ENCODE peak calls at places on chromosomes 16 and 17, in nine cellular contexts. One of them, this sample, is unnamed.

GRCh38 chr16:22624038-22624656 is 113.5 kb downstream of the NPIPB5 start:
- DNase-seq in NCI-H345: no peak
- DNase-seq in HCT116: no peak
- DNase-seq in stimulated activated CD4-positive, alpha-beta T cell treated with anti-CD3 and anti-CD28 coated beads, Interleukin-4, amount 100 ng/mL, for 1 hour: no peak
- DNase-seq in Calu3: no peak
- DNase-seq in HTR-8/SVneo: no peak
- DNase-seq in effector CD4-positive, alpha-beta T cell: no peak
- DNase-seq in psoas muscle: no peak
- DNase-seq in nucleus accumbens: no peak
- DNase-seq in this sample: no peak

GRCh38 chr17:79028496-79029326 is 4.7 kb downstream of the C1QTNF1 start:
- DNase-seq in NCI-H345: no peak
- DNase-seq in HCT116: no peak
- DNase-seq in stimulated activated CD4-positive, alpha-beta T cell treated with anti-CD3 and anti-CD28 coated beads, Interleukin-4, amount 100 ng/mL, for 1 hour: no peak
- DNase-seq in Calu3: no peak
- DNase-seq in HTR-8/SVneo: no peak
- DNase-seq in effector CD4-positive, alpha-beta T cell: no peak
- DNase-seq in psoas muscle: no peak
- DNase-seq in nucleus accumbens: no peak
- DNase-seq in this sample: no peak

GRCh38 chr16:4613636-4614570 is 785 bp downstream of the UBALD1 start:
- DNase-seq in NCI-H345: peak; percentile 38
- DNase-seq in HCT116: no peak
- DNase-seq in stimulated activated CD4-positive, alpha-beta T cell treated with anti-CD3 and anti-CD28 coated beads, Interleukin-4, amount 100 ng/mL, for 1 hour: peak; percentile 46
- DNase-seq in Calu3: peak; percentile 46
- DNase-seq in HTR-8/SVneo: peak; percentile 37
- DNase-seq in effector CD4-positive, alpha-beta T cell: no peak
- DNase-seq in psoas muscle: peak; percentile 70
- DNase-seq in nucleus accumbens: no peak
- DNase-seq in this sample: no peak

GRCh38 chr16:57532251-57532625 is 4.1 kb downstream of the CCDC102A start:
- DNase-seq in NCI-H345: no peak
- DNase-seq in HCT116: no peak
- DNase-seq in stimulated activated CD4-positive, alpha-beta T cell treated with anti-CD3 and anti-CD28 coated beads, Interleukin-4, amount 100 ng/mL, for 1 hour: no peak
- DNase-seq in Calu3: no peak
- DNase-seq in HTR-8/SVneo: no peak
- DNase-seq in effector CD4-positive, alpha-beta T cell: no peak
- DNase-seq in psoas muscle: no peak
- DNase-seq in nucleus accumbens: no peak
- DNase-seq in this sample: no peak

GRCh38 chr17:19448341-19449268 is 37.6 kb downstream of the RNF112 start:
- DNase-seq in NCI-H345: no peak
- DNase-seq in HCT116: no peak
- DNase-seq in stimulated activated CD4-positive, alpha-beta T cell treated with anti-CD3 and anti-CD28 coated beads, Interleukin-4, amount 100 ng/mL, for 1 hour: no peak
- DNase-seq in Calu3: peak; percentile 7
- DNase-seq in HTR-8/SVneo: peak; percentile 95
- DNase-seq in effector CD4-positive, alpha-beta T cell: no peak
- DNase-seq in psoas muscle: no peak
- DNase-seq in nucleus accumbens: no peak
- DNase-seq in this sample: no peak

GRCh38 chr16:89193021-89193575 is 7.2 kb downstream of the SLC22A31 start:
- DNase-seq in NCI-H345: peak; percentile 52
- DNase-seq in HCT116: peak; percentile 94
- DNase-seq in stimulated activated CD4-positive, alpha-beta T cell treated with anti-CD3 and anti-CD28 coated beads, Interleukin-4, amount 100 ng/mL, for 1 hour: no peak
- DNase-seq in Calu3: peak; percentile 29
- DNase-seq in HTR-8/SVneo: no peak
- DNase-seq in effector CD4-positive, alpha-beta T cell: no peak
- DNase-seq in psoas muscle: peak; percentile 80
- DNase-seq in nucleus accumbens: no peak
- DNase-seq in this sample: no peak

GRCh38 chr17:44211281-44212265 is 7.9 kb downstream of the UBTF start:
- DNase-seq in NCI-H345: no peak
- DNase-seq in HCT116: no peak
- DNase-seq in stimulated activated CD4-positive, alpha-beta T cell treated with anti-CD3 and anti-CD28 coated beads, Interleukin-4, amount 100 ng/mL, for 1 hour: no peak
- DNase-seq in Calu3: no peak
- DNase-seq in HTR-8/SVneo: no peak
- DNase-seq in effector CD4-positive, alpha-beta T cell: no peak
- DNase-seq in psoas muscle: peak; percentile 45
- DNase-seq in nucleus accumbens: no peak
- DNase-seq in this sample: no peak

GRCh38 chr17:47935961-47936360 is 5.4 kb upstream of the PNPO start:
- DNase-seq in NCI-H345: no peak
- DNase-seq in HCT116: peak; percentile 92
- DNase-seq in stimulated activated CD4-positive, alpha-beta T cell treated with anti-CD3 and anti-CD28 coated beads, Interleukin-4, amount 100 ng/mL, for 1 hour: no peak
- DNase-seq in Calu3: peak; percentile 54
- DNase-seq in HTR-8/SVneo: peak; percentile 86
- DNase-seq in effector CD4-positive, alpha-beta T cell: no peak
- DNase-seq in psoas muscle: no peak
- DNase-seq in nucleus accumbens: no peak
- DNase-seq in this sample: no peak

GRCh38 chr17:40862985-40863733 is 3.9 kb downstream of the KRT12 start:
- DNase-seq in NCI-H345: no peak
- DNase-seq in HCT116: no peak
- DNase-seq in stimulated activated CD4-positive, alpha-beta T cell treated with anti-CD3 and anti-CD28 coated beads, Interleukin-4, amount 100 ng/mL, for 1 hour: no peak
- DNase-seq in Calu3: no peak
- DNase-seq in HTR-8/SVneo: no peak
- DNase-seq in effector CD4-positive, alpha-beta T cell: no peak
- DNase-seq in psoas muscle: no peak
- DNase-seq in nucleus accumbens: no peak
- DNase-seq in this sample: no peak

GRCh38 chr16:78503501-78504110 is 404.2 kb downstream of the WWOX start:
- DNase-seq in NCI-H345: peak; percentile 47
- DNase-seq in HCT116: peak; percentile 7
- DNase-seq in stimulated activated CD4-positive, alpha-beta T cell treated with anti-CD3 and anti-CD28 coated beads, Interleukin-4, amount 100 ng/mL, for 1 hour: peak; percentile 4
- DNase-seq in Calu3: peak; percentile 53
- DNase-seq in HTR-8/SVneo: no peak
- DNase-seq in effector CD4-positive, alpha-beta T cell: peak; percentile 48
- DNase-seq in psoas muscle: no peak
- DNase-seq in nucleus accumbens: no peak
- DNase-seq in this sample: peak; percentile 24

GRCh38 chr17:48202945-48203344 is 95.4 kb downstream of the SNX11 start:
- DNase-seq in NCI-H345: no peak
- DNase-seq in HCT116: no peak
- DNase-seq in stimulated activated CD4-positive, alpha-beta T cell treated with anti-CD3 and anti-CD28 coated beads, Interleukin-4, amount 100 ng/mL, for 1 hour: no peak
- DNase-seq in Calu3: no peak
- DNase-seq in HTR-8/SVneo: no peak
- DNase-seq in effector CD4-positive, alpha-beta T cell: no peak
- DNase-seq in psoas muscle: no peak
- DNase-seq in nucleus accumbens: no peak
- DNase-seq in this sample: no peak

GRCh38 chr17:17672453-17673368 is 8.5 kb upstream of the RAI1 start:
- DNase-seq in NCI-H345: no peak
- DNase-seq in HCT116: no peak
- DNase-seq in stimulated activated CD4-positive, alpha-beta T cell treated with anti-CD3 and anti-CD28 coated beads, Interleukin-4, amount 100 ng/mL, for 1 hour: no peak
- DNase-seq in Calu3: no peak
- DNase-seq in HTR-8/SVneo: no peak
- DNase-seq in effector CD4-positive, alpha-beta T cell: no peak
- DNase-seq in psoas muscle: peak; percentile 15
- DNase-seq in nucleus accumbens: no peak
- DNase-seq in this sample: no peak

GRCh38 chr16:83098536-83098935 is 471.8 kb downstream of the CDH13 start:
- DNase-seq in NCI-H345: no peak
- DNase-seq in HCT116: no peak
- DNase-seq in stimulated activated CD4-positive, alpha-beta T cell treated with anti-CD3 and anti-CD28 coated beads, Interleukin-4, amount 100 ng/mL, for 1 hour: no peak
- DNase-seq in Calu3: no peak
- DNase-seq in HTR-8/SVneo: no peak
- DNase-seq in effector CD4-positive, alpha-beta T cell: no peak
- DNase-seq in psoas muscle: no peak
- DNase-seq in nucleus accumbens: no peak
- DNase-seq in this sample: no peak

GRCh38 chr16:71628810-71629209 is 2.8 kb downstream of the MARVELD3 start:
- DNase-seq in NCI-H345: no peak
- DNase-seq in HCT116: no peak
- DNase-seq in stimulated activated CD4-positive, alpha-beta T cell treated with anti-CD3 and anti-CD28 coated beads, Interleukin-4, amount 100 ng/mL, for 1 hour: no peak
- DNase-seq in Calu3: no peak
- DNase-seq in HTR-8/SVneo: no peak
- DNase-seq in effector CD4-positive, alpha-beta T cell: no peak
- DNase-seq in psoas muscle: no peak
- DNase-seq in nucleus accumbens: no peak
- DNase-seq in this sample: no peak

GRCh38 chr17:46853896-46854444 is 2.6 kb downstream of the WNT9B start:
- DNase-seq in NCI-H345: no peak
- DNase-seq in HCT116: no peak
- DNase-seq in stimulated activated CD4-positive, alpha-beta T cell treated with anti-CD3 and anti-CD28 coated beads, Interleukin-4, amount 100 ng/mL, for 1 hour: no peak
- DNase-seq in Calu3: no peak
- DNase-seq in HTR-8/SVneo: no peak
- DNase-seq in effector CD4-positive, alpha-beta T cell: no peak
- DNase-seq in psoas muscle: no peak
- DNase-seq in nucleus accumbens: no peak
- DNase-seq in this sample: no peak

GRCh38 chr17:45234641-45235040 is 13.0 kb downstream of the FMNL1 start:
- DNase-seq in NCI-H345: peak; percentile 63
- DNase-seq in HCT116: no peak
- DNase-seq in stimulated activated CD4-positive, alpha-beta T cell treated with anti-CD3 and anti-CD28 coated beads, Interleukin-4, amount 100 ng/mL, for 1 hour: peak; percentile 55
- DNase-seq in Calu3: peak; percentile 73
- DNase-seq in HTR-8/SVneo: peak; percentile 61
- DNase-seq in effector CD4-positive, alpha-beta T cell: peak; percentile 45
- DNase-seq in psoas muscle: no peak
- DNase-seq in nucleus accumbens: no peak
- DNase-seq in this sample: no peak